ENCODE peak calls at places on chromosomes 3 and 15, in seven cellular contexts. O is AG09309; H is Peyer's patch; S is CD8-positive, alpha-beta T cell; E is T-helper 9 cell; P is dorsolateral prefrontal cortex; V is GM23248. K is an unnamed sample.

GRCh38 chr15:43329222-43329959 is 982 bp downstream of the LCMT2 start:
- DNase-seq in E (no peak), S (no peak), O (peak), V (peak), P (peak), H (peak), K (no peak)

GRCh38 chr3:38003371-38003816 is 12.8 kb downstream of the VILL start:
- DNase-seq in S (peak), O (no peak), P (peak), E (peak), V (peak), H (peak), K (no peak)

GRCh38 chr15:73570355-73571032 is 62.7 kb downstream of the NPTN start:
- DNase-seq in P (no peak), E (no peak), S (no peak), O (no peak), H (no peak), V (no peak), K (no peak)

GRCh38 chr3:53102601-53103147 is 27.6 kb downstream of the RFT1 start:
- DNase-seq in P (no peak), O (no peak), H (no peak), S (no peak), E (no peak), V (peak), K (no peak)

GRCh38 chr3:11238880-11239279 is 33.3 kb upstream of the ATG7 start:
- DNase-seq in H (no peak), O (peak), P (no peak), V (peak), S (no peak), E (no peak), K (no peak)

GRCh38 chr3:117868766-117869165 is 1159.2 kb downstream of the TUSC7 start:
- DNase-seq in V (peak), H (no peak), O (no peak), E (no peak), S (no peak), P (no peak), K (no peak)

GRCh38 chr3:44988073-44988472 is 12.0 kb downstream of the EXOSC7 start:
- DNase-seq in P (no peak), S (no peak), O (no peak), E (no peak), V (peak), H (no peak), K (no peak)

GRCh38 chr3:107987036-107987557 is 103.7 kb downstream of the CD47 start:
- DNase-seq in S (no peak), V (peak), P (no peak), E (no peak), O (peak), H (peak), K (no peak)

GRCh38 chr15:49421991-49422390 is 1.1 kb upstream of the FGF7 start:
- DNase-seq in P (no peak), S (no peak), E (peak), O (peak), H (peak), V (peak), K (no peak)

GRCh38 chr15:68713874-68714273 is 106.8 kb downstream of the ANP32A start:
- DNase-seq in E (no peak), H (no peak), O (no peak), P (no peak), S (no peak), V (no peak), K (no peak)

GRCh38 chr3:154085799-154086198 is 35.4 kb upstream of the ARHGEF26 start:
- DNase-seq in O (no peak), E (no peak), P (no peak), H (no peak), S (no peak), V (no peak), K (no peak)

GRCh38 chr3:138678086-138678485 is 69.5 kb downstream of the FAIM start:
- DNase-seq in H (no peak), P (no peak), E (no peak), V (no peak), S (no peak), O (no peak), K (no peak)

GRCh38 chr3:152472606-152472954 is 203.9 kb downstream of the MBNL1 start:
- DNase-seq in S (no peak), H (no peak), V (no peak), O (no peak), P (no peak), E (no peak), K (no peak)

GRCh38 chr3:71465371-71466007 is 118.0 kb downstream of the FOXP1 start:
- DNase-seq in S (no peak), E (no peak), H (no peak), O (no peak), P (no peak), V (no peak), K (no peak)

GRCh38 chr15:85405467-85405866 is 25.1 kb downstream of the AKAP13 start:
- DNase-seq in V (no peak), E (no peak), O (no peak), P (no peak), H (no peak), S (no peak), K (no peak)

GRCh38 chr15:85750319-85750806 is 44.4 kb downstream of the KLHL25 start:
- DNase-seq in V (peak), H (peak), E (no peak), S (no peak), O (no peak), P (peak), K (no peak)

GRCh38 chr3:62373714-62374333 is 474 bp upstream of the FEZF2 start:
- DNase-seq in P (peak), H (no peak), O (no peak), E (no peak), V (no peak), S (no peak), K (no peak)

GRCh38 chr15:100903191-100903590 is 16.0 kb upstream of the LRRK1 start:
- DNase-seq in P (no peak), H (peak), V (no peak), E (no peak), S (no peak), O (no peak), K (no peak)

K was measured in natural killer cell treated with Interleukin-12 subunit alpha and Interleukin-12 subunit beta and Interleukin-15 and Interleukin-18, amount 100 ng/mL, for 72 hours.